ENCODE peak calls at places on chromosome 22, in ten cellular contexts. L, R, N, U, K, F, T, O, H and X are unnamed samples.

GRCh38 chr22:28031383-28031922 is 112.4 kb upstream of the PITPNB start:
- DNase-seq in F (no peak), K (no peak), R (no peak), O (no peak), L (peak; percentile 34), N (no peak), H (no peak), U (no peak), T (no peak), X (no peak)

GRCh38 chr22:50293441-50294318 is 13.8 kb downstream of the PLXNB2 start:
- DNase-seq in N (peak; percentile 89), F (peak; percentile 94), R (peak; percentile 78), T (peak; percentile 83), H (peak; percentile 59), O (peak; percentile 62), U (peak; percentile 60), K (no peak), L (peak; percentile 88), X (peak; percentile 91)

GRCh38 chr22:49827307-49827852 is 293 bp downstream of the BRD1 start:
- DNase-seq in O (no peak), F (no peak), L (no peak), H (peak; percentile 35), T (no peak), R (no peak), N (no peak), U (no peak), K (no peak), X (no peak)

GRCh38 chr22:50443202-50443601 is 31.6 kb downstream of the SBF1 start:
- DNase-seq in L (no peak), T (no peak), K (no peak), U (no peak), N (no peak), F (no peak), R (no peak), H (no peak), O (no peak), X (no peak)

GRCh38 chr22:44925465-44926123 is 84.2 kb downstream of the PHF21B start:
- DNase-seq in T (no peak), R (no peak), L (peak; percentile 61), O (no peak), U (no peak), F (no peak), N (no peak), K (no peak), H (no peak), X (no peak)

GRCh38 chr22:40487663-40488249 is 117.4 kb downstream of the SGSM3 start:
- DNase-seq in K (no peak), L (no peak), O (peak; percentile 50), T (peak; percentile 49), F (no peak), N (no peak), U (peak; percentile 47), R (no peak), H (peak; percentile 52), X (no peak)

GRCh38 chr22:33299245-33299956 is 241.2 kb upstream of the SYN3 start:
- DNase-seq in U (no peak), H (peak; percentile 28), O (no peak), L (peak; percentile 83), T (no peak), F (no peak), R (no peak), K (no peak), N (no peak), X (peak; percentile 75)

GRCh38 chr22:40449676-40450035 is 79.3 kb downstream of the SGSM3 start:
- DNase-seq in U (peak; percentile 62), O (no peak), F (no peak), K (no peak), R (no peak), L (no peak), N (no peak), H (no peak), T (no peak), X (no peak)

GRCh38 chr22:27737521-27737920 is 64.0 kb downstream of the MN1 start:
- DNase-seq in K (no peak), U (no peak), H (no peak), L (no peak), F (no peak), O (no peak), N (no peak), T (no peak), R (no peak), X (no peak)

GRCh38 chr22:30336752-30337460 is 10.2 kb upstream of the TBC1D10A start:
- DNase-seq in T (no peak), F (no peak), R (no peak), O (no peak), L (no peak), H (no peak), N (peak; percentile 86), U (no peak), K (peak; percentile 42), X (no peak)

GRCh38 chr22:18068381-18068988 is 9.3 kb upstream of the PEX26 start:
- DNase-seq in F (no peak), K (no peak), H (no peak), O (no peak), U (peak; percentile 44), L (no peak), N (peak; percentile 54), R (no peak), T (no peak), X (no peak)

GRCh38 chr22:50048066-50048765 is 9.9 kb downstream of the TTLL8 start:
- DNase-seq in T (no peak), R (no peak), F (no peak), H (no peak), L (no peak), O (no peak), N (no peak), U (no peak), K (no peak), X (no peak)

GRCh38 chr22:20751185-20751851 is 22.6 kb upstream of the SERPIND1 start:
- DNase-seq in F (no peak), N (no peak), U (no peak), L (no peak), K (no peak), T (peak; percentile 7), R (no peak), H (no peak), O (no peak), X (no peak)

GRCh38 chr22:40533712-40534378 is 102.7 kb downstream of the MRTFA start:
- DNase-seq in F (no peak), H (peak; percentile 82), N (no peak), R (no peak), T (peak; percentile 52), O (peak; percentile 70), L (no peak), U (peak; percentile 74), K (no peak), X (no peak)

GRCh38 chr22:48535868-48536690 is 1291.6 kb downstream of the BRD1 start:
- DNase-seq in K (no peak), N (no peak), R (no peak), T (no peak), H (no peak), F (no peak), L (no peak), O (no peak), U (no peak), X (no peak)

GRCh38 chr22:25763239-25763777 is 21.3 kb downstream of the MYO18B start:
- DNase-seq in U (no peak), T (no peak), L (no peak), F (no peak), O (no peak), N (no peak), H (no peak), K (no peak), R (no peak), X (no peak)

DNA sequence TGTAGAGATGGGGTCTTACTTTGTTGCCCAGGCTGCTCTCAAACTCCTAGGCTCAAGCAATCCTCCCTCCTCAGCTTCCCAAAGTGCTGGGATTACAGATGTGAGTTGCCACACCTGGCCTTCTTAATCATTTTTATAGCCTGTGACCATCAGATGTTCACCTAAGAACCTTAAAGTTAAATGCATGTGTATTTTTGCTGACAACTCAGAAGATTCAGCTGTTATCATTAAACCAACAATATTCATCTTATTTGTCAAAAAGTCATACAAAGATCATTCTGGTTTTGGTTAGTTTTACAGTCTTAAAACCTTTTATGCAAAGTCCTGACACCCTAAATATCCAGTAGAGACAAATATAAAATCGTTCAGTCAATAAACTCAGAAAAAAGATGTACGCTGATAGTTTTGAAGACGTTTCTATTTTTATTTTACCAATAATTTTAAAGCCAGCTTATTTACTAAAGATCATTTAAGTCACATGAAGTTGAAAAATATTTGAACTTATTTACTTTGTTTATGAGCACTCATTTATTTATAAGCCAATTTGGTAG is 22.2 kb downstream of the CLDN5 start:
- DNase-seq in H (no peak), K (no peak), U (no peak), L (no peak), R (no peak), N (no peak), F (no peak), O (no peak), T (no peak), X (no peak)
- TF ChIP-seq POLR2A in H (no peak), K (no peak), U (no peak), L (no peak), R (no peak), N (no peak), F (no peak), O (no peak), T (no peak), X (no peak)

GRCh38 chr22:46582281-46582811 is 37.8 kb upstream of the GRAMD4 start:
- DNase-seq in U (no peak), L (peak; percentile 69), R (no peak), O (no peak), H (no peak), F (peak; percentile 77), K (no peak), N (peak; percentile 20), T (no peak), X (peak; percentile 77)
- H3K4me3 ChIP-seq in U (no peak overlapping the region), L (no peak overlapping the region), R (no peak overlapping the region), O (no peak overlapping the region), H (no peak overlapping the region), F (no peak overlapping the region), K (no peak overlapping the region), N (no peak overlapping the region), T (no peak overlapping the region), X (no peak overlapping the region)

GRCh38 chr22:21967693-21968271 is 14.8 kb downstream of the TOP3B start:
- DNase-seq in F (no peak), H (no peak), R (no peak), K (no peak), L (no peak), N (no peak), U (no peak), T (no peak), O (no peak), X (no peak)
- TF ChIP-seq POLR2A in F (no peak), H (no peak), R (no peak), K (no peak), L (no peak), N (no peak), U (no peak), T (no peak), O (no peak), X (no peak)

GRCh38 chr22:31400023-31400397 is 606 bp downstream of the DRG1 start:
- DNase-seq in N (no peak), L (no peak), F (no peak), T (no peak), U (peak; percentile 35), H (peak; percentile 14), K (no peak), R (no peak), O (no peak), X (no peak)

GRCh38 chr22:31393890-31394289 is 5.5 kb upstream of the DRG1 start:
- DNase-seq in H (no peak), F (no peak), N (no peak), T (no peak), L (no peak), U (no peak), R (no peak), K (no peak), O (peak; percentile 6), X (no peak)

GRCh38 chr22:31394326-31394725 is 5.1 kb upstream of the DRG1 start:
- DNase-seq in R (no peak), L (no peak), H (no peak), K (no peak), T (no peak), F (no peak), O (no peak), U (peak; percentile 57), N (no peak), X (no peak)

GRCh38 chr22:31399211-31400022 is at the start of gene DRG1:
- DNase-seq in U (peak; percentile 92), T (peak; percentile 96), N (peak; percentile 98), F (peak; percentile 98), O (peak; percentile 92), H (peak; percentile 97), L (peak; percentile 99), K (peak; percentile 96), R (peak; percentile 98), X (peak; percentile 98)
- H3K4me3 ChIP-seq in U (peak within 1 kb of the TSS; percentile 88), T (peak within 1 kb of the TSS; percentile 69), N (peak within 1 kb of the TSS; percentile 83), F (peak within 1 kb of the TSS; percentile 73), O (peak within 1 kb of the TSS; percentile 86), H (peak within 1 kb of the TSS; percentile 82), L (peak within 1 kb of the TSS; percentile 82), K (peak within 1 kb of the TSS; percentile 70), R (peak within 1 kb of the TSS; percentile 81), X (peak within 1 kb of the TSS; percentile 82)